ENCODE peak calls at places on chromosomes 2 and 18, in six cellular contexts. C is skeletal muscle cell; X is Jurkat, Clone E6-1; A is spleen; Y is A673; G is neural progenitor cell. Z is an unnamed sample.

GRCh38 chr2:214649440-214650205 is 159.9 kb downstream of the BARD1 start:
- DNase-seq in X (no peak), G (no peak), A (no peak), C (peak), Y (peak), Z (no peak)

GRCh38 chr2:223970343-223971128 is 13.3 kb downstream of the MRPL44 start:
- DNase-seq in G (peak), A (no peak), C (no peak), X (peak), Y (peak), Z (peak)

GRCh38 chr2:239234826-239235175 is 166.0 kb downstream of the HDAC4 start:
- DNase-seq in C (no peak), X (no peak), A (no peak), G (no peak), Y (no peak), Z (no peak)

GRCh38 chr2:98869272-98869641 is 66.8 kb downstream of the CRACDL start:
- DNase-seq in Y (no peak), X (no peak), A (no peak), C (no peak), G (no peak), Z (no peak)

GRCh38 chr2:48496867-48497266 is 33.1 kb upstream of the STON1 start:
- DNase-seq in X (no peak), Y (no peak), A (no peak), G (no peak), C (no peak), Z (no peak)

GRCh38 chr2:62475172-62476011 is 30.6 kb downstream of the TMEM17 start:
- DNase-seq in A (peak), Y (peak), X (no peak), G (peak), C (no peak), Z (no peak)

GRCh38 chr2:126877861-126878565 is 20.7 kb upstream of the TEX51 start:
- DNase-seq in X (no peak), G (no peak), A (no peak), Y (no peak), C (no peak), Z (no peak)

GRCh38 chr18:60684843-60685513 is 312.4 kb upstream of the MC4R start:
- DNase-seq in Y (peak), X (peak), A (no peak), C (peak), G (peak), Z (peak)

GRCh38 chr18:37582306-37582705 is 16.7 kb upstream of the CELF4 start:
- DNase-seq in X (no peak), G (no peak), Y (no peak), C (no peak), A (no peak), Z (no peak)

GRCh38 chr2:240249423-240250149 is 109.1 kb upstream of the OTOS start:
- DNase-seq in A (peak), G (no peak), C (no peak), Y (no peak), X (no peak), Z (no peak)

GRCh38 chr2:98777710-98778109 is 46.8 kb upstream of the MGAT4A start:
- DNase-seq in C (no peak), G (no peak), X (no peak), Y (no peak), A (no peak), Z (no peak)

GRCh38 chr2:227511239-227511930 is 39.4 kb downstream of the AGFG1 start:
- DNase-seq in A (no peak), Y (no peak), C (no peak), X (no peak), G (no peak), Z (no peak)

GRCh38 chr18:68694316-68694715 is 20.6 kb downstream of the TMX3 start:
- DNase-seq in X (no peak), C (no peak), A (no peak), Y (no peak), G (no peak), Z (no peak)

GRCh38 chr2:164826293-164827243 is 15.1 kb downstream of the COBLL1 start:
- DNase-seq in C (no peak), A (no peak), G (no peak), X (no peak), Y (peak), Z (no peak)

GRCh38 chr2:73823916-73824523 is 4.7 kb upstream of the STAMBP start:
- DNase-seq in Y (peak), A (no peak), C (peak), X (peak), G (peak), Z (peak)

GRCh38 chr2:133326651-133327397 is 241.4 kb downstream of the NCKAP5 start:
- DNase-seq in X (no peak), A (no peak), C (peak), Y (peak), G (peak), Z (no peak)

GRCh38 chr18:5630057-5630765 is 86.4 kb upstream of the EPB41L3 start:
- DNase-seq in X (no peak), C (peak), Y (peak), A (peak), G (peak), Z (no peak)

GRCh38 chr2:25322313-25322712 is 19.4 kb downstream of the DNMT3A start:
- DNase-seq in X (no peak), Y (no peak), A (no peak), G (no peak), C (no peak), Z (no peak)

GRCh38 chr2:179898873-179899272 is 37.5 kb upstream of the ZNF385B start:
- DNase-seq in G (peak), C (no peak), X (peak), Y (peak), A (no peak), Z (peak)

GRCh38 chr2:45119855-45120254 is 110.6 kb upstream of the SIX2 start:
- DNase-seq in G (no peak), X (no peak), Y (no peak), A (no peak), C (peak), Z (no peak)

DNA sequence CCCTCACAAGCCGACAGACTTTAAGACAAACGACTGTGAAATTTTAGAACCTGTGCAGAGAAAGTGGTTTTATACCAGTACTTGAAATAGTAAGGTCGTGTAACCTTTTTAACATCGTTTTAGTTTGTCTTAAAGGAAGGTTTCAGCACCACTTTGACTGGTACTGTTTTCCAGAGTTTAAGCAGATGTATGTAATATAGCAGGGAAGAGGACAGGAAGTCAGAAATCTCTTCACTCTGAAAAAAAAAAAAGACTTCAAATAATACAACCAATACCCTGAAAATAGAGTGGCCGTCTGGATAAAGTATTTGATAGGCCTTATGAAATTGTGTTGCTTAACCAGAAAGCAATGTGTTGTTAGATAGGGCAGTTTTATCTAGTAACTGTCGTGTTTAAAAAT is 1.5 kb downstream of the SPATS2L start:
- DNase-seq in C (no peak), G (no peak), X (no peak), Y (no peak), A (no peak), Z (no peak)
- H3K4me3 ChIP-seq in C (peak), G (peak), X (no peak), Y (peak), A (peak), Z (no peak)

GRCh38 chr2:230824406-230824978 is 40.2 kb upstream of the ITM2C start:
- DNase-seq in C (peak), Y (peak), A (no peak), G (peak), X (peak), Z (peak)
- H3K4me3 ChIP-seq in C (peak), Y (no peak), A (no peak), G (no peak), X (no peak), Z (no peak)

GRCh38 chr2:185738679-185739472 is at the start of gene FSIP2:
- DNase-seq in G (peak), A (peak), X (no peak), Y (peak), C (peak), Z (no peak)
- H3K4me3 ChIP-seq in G (peak), A (peak), X (no peak), Y (peak), C (peak), Z (no peak)

GRCh38 chr18:34710430-34711386 is 610 bp downstream of the DTNA start:
- DNase-seq in X (no peak), Y (peak), C (no peak), A (no peak), G (no peak), Z (no peak)
- H3K4me3 ChIP-seq in X (no peak), Y (peak), C (peak), A (no peak), G (peak), Z (no peak)